ENCODE peak calls at places on chromosomes 1 and 21, in six cellular contexts. One of them, this sample, is unnamed.

GRCh38 chr21:25790122-25790951 is 55.6 kb downstream of the GABPA start:
- DNase-seq in esophagus squamous epithelium: no peak
- DNase-seq in upper lobe of left lung: no peak
- DNase-seq in suprapubic skin: no peak
- DNase-seq in tibial nerve: no peak
- DNase-seq in uterus: no peak
- DNase-seq in this sample: no peak

GRCh38 chr1:169312084-169312954 is 55.3 kb downstream of the NME7 start:
- DNase-seq in suprapubic skin: no peak
- DNase-seq in upper lobe of left lung: no peak
- DNase-seq in tibial nerve: no peak
- DNase-seq in esophagus squamous epithelium: no peak
- DNase-seq in uterus: no peak
- DNase-seq in this sample: no peak

GRCh38 chr1:68585371-68585770 is 88.5 kb upstream of the DEPDC1 start:
- DNase-seq in uterus: no peak
- DNase-seq in upper lobe of left lung: no peak
- DNase-seq in esophagus squamous epithelium: no peak
- DNase-seq in tibial nerve: no peak
- DNase-seq in suprapubic skin: no peak
- DNase-seq in this sample: no peak

GRCh38 chr1:202968895-202969295 is 1.8 kb upstream of the CYB5R1 start:
- DNase-seq in esophagus squamous epithelium: no peak
- DNase-seq in tibial nerve: no peak
- DNase-seq in uterus: no peak
- DNase-seq in suprapubic skin: no peak
- DNase-seq in upper lobe of left lung: no peak
- DNase-seq in this sample: peak

GRCh38 chr1:114156538-114157274 is 3.0 kb upstream of the SYT6 start:
- DNase-seq in uterus: no peak
- DNase-seq in esophagus squamous epithelium: no peak
- DNase-seq in suprapubic skin: no peak
- DNase-seq in upper lobe of left lung: no peak
- DNase-seq in tibial nerve: no peak
- DNase-seq in this sample: no peak

GRCh38 chr1:156584813-156585212 is 5.3 kb downstream of the TTC24 start:
- DNase-seq in tibial nerve: no peak
- DNase-seq in suprapubic skin: no peak
- DNase-seq in uterus: no peak
- DNase-seq in upper lobe of left lung: peak
- DNase-seq in esophagus squamous epithelium: no peak
- DNase-seq in this sample: no peak

GRCh38 chr21:22225299-22225698 is 1227.1 kb downstream of the NCAM2 start:
- DNase-seq in suprapubic skin: no peak
- DNase-seq in esophagus squamous epithelium: no peak
- DNase-seq in upper lobe of left lung: no peak
- DNase-seq in uterus: no peak
- DNase-seq in tibial nerve: no peak
- DNase-seq in this sample: no peak

GRCh38 chr1:38009088-38009840 is 3.3 kb upstream of the UTP11 start:
- DNase-seq in esophagus squamous epithelium: no peak
- DNase-seq in upper lobe of left lung: no peak
- DNase-seq in uterus: no peak
- DNase-seq in suprapubic skin: peak
- DNase-seq in tibial nerve: no peak
- DNase-seq in this sample: peak

GRCh38 chr1:24189528-24189927 is 2.4 kb upstream of the IFNLR1 start:
- DNase-seq in tibial nerve: no peak
- DNase-seq in uterus: no peak
- DNase-seq in suprapubic skin: no peak
- DNase-seq in upper lobe of left lung: no peak
- DNase-seq in esophagus squamous epithelium: no peak
- DNase-seq in this sample: no peak

GRCh38 chr1:46133946-46134345 is 1.5 kb upstream of the PIK3R3 start:
- DNase-seq in tibial nerve: no peak
- DNase-seq in esophagus squamous epithelium: no peak
- DNase-seq in upper lobe of left lung: no peak
- DNase-seq in suprapubic skin: no peak
- DNase-seq in uterus: no peak
- DNase-seq in this sample: no peak

GRCh38 chr1:76257823-76258222 is 183.3 kb downstream of the ST6GALNAC3 start:
- DNase-seq in upper lobe of left lung: no peak
- DNase-seq in suprapubic skin: no peak
- DNase-seq in esophagus squamous epithelium: no peak
- DNase-seq in uterus: no peak
- DNase-seq in tibial nerve: no peak
- DNase-seq in this sample: no peak

GRCh38 chr1:211601982-211602644 is 23.2 kb upstream of the SLC30A1 start:
- DNase-seq in uterus: no peak
- DNase-seq in tibial nerve: no peak
- DNase-seq in esophagus squamous epithelium: no peak
- DNase-seq in suprapubic skin: no peak
- DNase-seq in upper lobe of left lung: no peak
- DNase-seq in this sample: no peak

GRCh38 chr21:46151261-46151988 is 4.0 kb downstream of the FTCD start:
- DNase-seq in uterus: no peak
- DNase-seq in upper lobe of left lung: peak
- DNase-seq in suprapubic skin: peak
- DNase-seq in tibial nerve: peak
- DNase-seq in esophagus squamous epithelium: no peak
- DNase-seq in this sample: no peak

GRCh38 chr1:215583185-215583692 is 16.1 kb downstream of the KCTD3 start:
- DNase-seq in upper lobe of left lung: no peak
- DNase-seq in suprapubic skin: no peak
- DNase-seq in tibial nerve: no peak
- DNase-seq in esophagus squamous epithelium: no peak
- DNase-seq in uterus: no peak
- DNase-seq in this sample: no peak

GRCh38 chr1:38173157-38173831 is 126.7 kb upstream of the POU3F1 start:
- DNase-seq in esophagus squamous epithelium: no peak
- DNase-seq in tibial nerve: no peak
- DNase-seq in upper lobe of left lung: no peak
- DNase-seq in uterus: no peak
- DNase-seq in suprapubic skin: no peak
- DNase-seq in this sample: no peak

GRCh38 chr1:34792868-34793727 is at the start of gene GJA4:
- DNase-seq in tibial nerve: no peak
- DNase-seq in suprapubic skin: no peak
- DNase-seq in uterus: no peak
- DNase-seq in esophagus squamous epithelium: no peak
- DNase-seq in upper lobe of left lung: peak
- DNase-seq in this sample: no peak

GRCh38 chr1:150808851-150809250 is 791 bp upstream of the CTSK start:
- DNase-seq in tibial nerve: no peak
- DNase-seq in upper lobe of left lung: no peak
- DNase-seq in suprapubic skin: no peak
- DNase-seq in esophagus squamous epithelium: no peak
- DNase-seq in uterus: no peak
- DNase-seq in this sample: no peak

GRCh38 chr1:79100385-79100784 is 93.9 kb upstream of the ADGRL4 start:
- DNase-seq in tibial nerve: no peak
- DNase-seq in upper lobe of left lung: no peak
- DNase-seq in suprapubic skin: no peak
- DNase-seq in uterus: no peak
- DNase-seq in esophagus squamous epithelium: no peak
- DNase-seq in this sample: no peak

GRCh38 chr1:24555591-24556413 is at the start of gene NCMAP:
- DNase-seq in uterus: no peak
- DNase-seq in suprapubic skin: no peak
- DNase-seq in tibial nerve: no peak
- DNase-seq in esophagus squamous epithelium: no peak
- DNase-seq in upper lobe of left lung: peak
- DNase-seq in this sample: peak

GRCh38 chr1:84603941-84604830 is 29.9 kb upstream of the CTBS start:
- DNase-seq in uterus: peak
- DNase-seq in upper lobe of left lung: no peak
- DNase-seq in esophagus squamous epithelium: no peak
- DNase-seq in suprapubic skin: no peak
- DNase-seq in tibial nerve: no peak
- DNase-seq in this sample: peak

GRCh38 chr1:9382923-9383491 is 90.3 kb downstream of the SPSB1 start:
- DNase-seq in tibial nerve: no peak
- DNase-seq in suprapubic skin: no peak
- DNase-seq in upper lobe of left lung: no peak
- DNase-seq in esophagus squamous epithelium: no peak
- DNase-seq in uterus: no peak
- DNase-seq in this sample: no peak

GRCh38 chr1:44251989-44252625 is 38.8 kb downstream of the DMAP1 start:
- DNase-seq in upper lobe of left lung: peak
- DNase-seq in esophagus squamous epithelium: no peak
- DNase-seq in suprapubic skin: no peak
- DNase-seq in uterus: no peak
- DNase-seq in tibial nerve: no peak
- DNase-seq in this sample: no peak

GRCh38 chr1:225460021-225460736 is 32.3 kb upstream of the LBR start:
- DNase-seq in tibial nerve: no peak
- DNase-seq in suprapubic skin: no peak
- DNase-seq in upper lobe of left lung: no peak
- DNase-seq in esophagus squamous epithelium: no peak
- DNase-seq in uterus: no peak
- DNase-seq in this sample: no peak

GRCh38 chr1:27004471-27005165 is 8.0 kb downstream of the TENT5B start:
- DNase-seq in uterus: peak
- DNase-seq in tibial nerve: no peak
- DNase-seq in esophagus squamous epithelium: no peak
- DNase-seq in upper lobe of left lung: no peak
- DNase-seq in suprapubic skin: no peak
- DNase-seq in this sample: no peak
- TF ChIP-seq POLR2A in uterus: no peak
- TF ChIP-seq POLR2A in tibial nerve: no peak
- TF ChIP-seq POLR2A in esophagus squamous epithelium: no peak
- TF ChIP-seq POLR2A in upper lobe of left lung: no peak
- TF ChIP-seq POLR2A in suprapubic skin: no peak
- TF ChIP-seq POLR2A in this sample: no peak

DNA sequence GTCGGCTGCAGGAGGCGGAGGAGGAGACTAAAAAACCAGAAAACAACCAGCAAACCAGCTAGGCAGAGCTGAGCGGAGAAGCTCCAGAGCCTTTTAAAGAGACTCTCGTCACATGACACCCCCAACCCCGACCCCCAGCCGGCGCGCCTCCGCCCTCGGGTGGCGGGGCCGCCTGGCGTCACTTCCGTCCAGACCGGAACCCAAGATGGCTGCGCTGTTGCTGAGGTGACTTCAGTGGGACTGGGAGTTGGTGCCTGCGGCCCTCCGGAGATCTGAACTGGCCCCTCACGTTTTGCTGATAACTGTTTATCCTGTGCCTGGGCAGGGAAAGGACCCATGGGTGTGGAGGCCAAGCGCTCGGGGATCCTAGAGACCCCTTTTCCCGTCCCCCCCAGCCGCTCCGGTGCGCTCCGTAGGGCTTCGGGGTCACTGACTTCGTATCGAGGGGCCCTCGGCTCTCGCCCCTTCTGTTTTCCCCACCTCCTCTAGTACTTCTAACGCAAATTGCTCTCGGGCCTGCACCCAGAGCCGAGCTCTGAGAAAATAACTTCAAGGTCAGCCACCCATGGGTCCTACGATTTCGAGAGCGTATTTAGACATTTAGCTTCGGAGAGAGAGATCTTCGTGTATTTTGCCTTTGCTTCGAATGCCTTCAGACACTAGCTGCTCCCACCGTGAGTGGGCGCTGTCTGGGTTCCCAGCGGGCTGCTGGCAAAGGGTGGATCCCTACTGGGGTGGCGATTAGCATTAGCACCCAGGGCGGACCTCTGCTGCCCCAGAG is at the start of gene SDHC:
- DNase-seq in uterus: peak
- DNase-seq in upper lobe of left lung: peak
- DNase-seq in tibial nerve: peak
- DNase-seq in suprapubic skin: peak
- DNase-seq in esophagus squamous epithelium: peak
- DNase-seq in this sample: peak
- TF ChIP-seq POLR2A in uterus: peak
- TF ChIP-seq POLR2A in upper lobe of left lung: peak
- TF ChIP-seq POLR2A in tibial nerve: peak
- TF ChIP-seq POLR2A in suprapubic skin: peak
- TF ChIP-seq POLR2A in esophagus squamous epithelium: peak
- TF ChIP-seq POLR2A in this sample: no peak

GRCh38 chr21:41431788-41432548 is 5.9 kb downstream of the MX1 start:
- DNase-seq in tibial nerve: no peak
- DNase-seq in uterus: no peak
- DNase-seq in suprapubic skin: no peak
- DNase-seq in upper lobe of left lung: no peak
- DNase-seq in esophagus squamous epithelium: no peak
- DNase-seq in this sample: no peak
- TF ChIP-seq POLR2A in tibial nerve: no peak
- TF ChIP-seq POLR2A in uterus: no peak
- TF ChIP-seq POLR2A in suprapubic skin: no peak
- TF ChIP-seq POLR2A in upper lobe of left lung: no peak
- TF ChIP-seq POLR2A in esophagus squamous epithelium: no peak
- TF ChIP-seq POLR2A in this sample: no peak

DNA sequence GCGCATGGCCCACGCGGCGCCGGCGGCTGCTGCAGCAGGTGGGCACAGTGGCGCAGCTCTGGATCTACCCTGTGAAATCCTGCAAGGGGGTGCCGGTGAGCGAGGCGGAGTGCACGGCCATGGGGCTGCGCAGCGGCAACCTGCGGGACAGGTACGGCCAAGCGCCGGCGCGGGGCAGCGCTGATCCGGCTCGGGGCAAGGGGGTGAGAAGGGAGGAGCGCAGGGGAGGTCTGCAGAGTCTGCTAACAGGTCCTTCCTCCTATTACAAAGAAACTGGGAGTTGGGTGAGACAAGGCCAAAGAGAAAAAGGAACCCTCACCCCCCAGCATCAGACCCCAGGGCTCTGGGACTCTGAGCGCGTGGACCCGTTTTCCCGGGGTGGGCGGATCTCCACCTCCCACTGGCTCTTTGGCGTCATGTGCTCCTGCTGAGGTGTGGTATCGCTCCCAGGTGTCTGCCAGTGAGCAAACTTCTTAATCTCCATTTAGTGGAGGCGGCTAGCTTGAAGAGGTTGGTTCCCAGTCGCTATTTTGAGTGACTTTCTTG is 429 bp downstream of the MTARC1 start:
- DNase-seq in upper lobe of left lung: peak
- DNase-seq in uterus: no peak
- DNase-seq in suprapubic skin: no peak
- DNase-seq in tibial nerve: no peak
- DNase-seq in esophagus squamous epithelium: no peak
- DNase-seq in this sample: no peak
- TF ChIP-seq POLR2A in upper lobe of left lung: no peak
- TF ChIP-seq POLR2A in uterus: no peak
- TF ChIP-seq POLR2A in suprapubic skin: no peak
- TF ChIP-seq POLR2A in tibial nerve: no peak
- TF ChIP-seq POLR2A in esophagus squamous epithelium: no peak
- TF ChIP-seq POLR2A in this sample: no peak

This sample was measured in lower leg skin.